ENCODE peak calls at places on chromosomes 4 and X, in eight cellular contexts. V is mucosa of descending colon, G is psoas muscle, S is upper lobe of right lung, T is left lung, Q is Panc1, Z is pancreas, K is heart right ventricle. R is an unnamed sample.

GRCh38 chr4:71125137-71125536 is 131.7 kb downstream of the DCK start:
- ATAC-seq in T (no peak), G (no peak), S (no peak), Q (no peak), K (no peak), Z (no peak), V (no peak), R (no peak)

GRCh38 chr4:83252782-83253405 is 31.7 kb downstream of the COQ2 start:
- ATAC-seq in S (peak; percentile 90), Q (no peak), K (peak; percentile 59), T (peak; percentile 85), G (no peak), V (peak; percentile 68), Z (peak; percentile 70), R (no peak)

GRCh38 chr4:23811045-23811620 is 78.7 kb downstream of the PPARGC1A start:
- ATAC-seq in T (no peak), K (no peak), Q (no peak), Z (no peak), V (no peak), G (no peak), S (no peak), R (no peak)

GRCh38 chr4:4995866-4996265 is 23.4 kb downstream of the CYTL1 start:
- ATAC-seq in V (no peak), Q (no peak), T (no peak), Z (no peak), S (no peak), K (no peak), G (no peak), R (no peak)

GRCh38 chrX:54449929-54450328 is 9.7 kb downstream of the TSR2 start:
- ATAC-seq in K (no peak), Q (no peak), T (no peak), S (no peak), V (no peak), Z (no peak), G (no peak), R (no peak)

GRCh38 chr4:99219479-99219878 is 433 bp upstream of the ADH6 start:
- ATAC-seq in G (no peak), T (no peak), V (peak; percentile 42), S (no peak), K (no peak), Z (no peak), Q (no peak), R (no peak)

GRCh38 chr4:4627111-4627510 is 85.3 kb upstream of the STX18 start:
- ATAC-seq in Q (no peak), K (no peak), Z (no peak), T (no peak), V (no peak), G (no peak), S (no peak), R (no peak)

GRCh38 chr4:165502919-165503907 is 124.4 kb downstream of the CPE start:
- ATAC-seq in T (peak; percentile 49), K (peak; percentile 67), S (no peak), Q (no peak), G (no peak), V (no peak), Z (peak; percentile 61), R (peak; percentile 79)

GRCh38 chr4:78953231-78953630 is 14.0 kb upstream of the PAQR3 start:
- ATAC-seq in Z (no peak), K (no peak), V (no peak), T (no peak), Q (no peak), S (no peak), G (no peak), R (no peak)

GRCh38 chrX:39163585-39163984 is 362.3 kb downstream of the MID1IP1 start:
- ATAC-seq in Z (no peak), T (no peak), G (no peak), K (no peak), Q (no peak), S (no peak), V (no peak), R (no peak)
- H3K4me1 ChIP-seq in Z (no peaks in the 10 kb centered on the region), T (peaks cover 3% of the 10 kb centered on the region), G (no peaks in the 10 kb centered on the region), K (no peaks in the 10 kb centered on the region), Q (no peaks in the 10 kb centered on the region), S (no peaks in the 10 kb centered on the region), V (peaks cover 6% of the 10 kb centered on the region), R (no peaks in the 10 kb centered on the region)

DNA sequence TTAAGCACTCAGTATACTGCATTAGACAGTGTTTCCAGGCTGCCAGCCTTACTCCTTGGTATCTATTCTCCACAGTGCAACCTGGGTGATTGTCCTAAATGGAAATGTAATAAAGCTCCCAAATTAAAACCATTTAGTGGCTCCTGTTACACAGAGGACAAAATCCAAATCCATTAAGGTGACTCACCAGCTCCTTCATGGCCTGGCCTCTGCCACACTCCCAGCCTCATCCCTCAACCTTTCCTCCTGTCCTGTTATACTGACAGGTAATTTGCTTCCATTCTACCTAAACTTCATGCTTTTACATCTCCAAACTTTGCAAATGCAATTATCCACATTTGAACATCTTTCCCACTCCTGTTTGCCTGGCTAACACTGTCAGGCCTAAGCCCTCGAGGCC is 140.3 kb downstream of the INPP4B start:
- ATAC-seq in G (no peak), T (no peak), S (no peak), V (no peak), Z (no peak), K (no peak), Q (no peak), R (no peak)
- H3K4me1 ChIP-seq in G (no peaks in the 10 kb centered on the region), T (no peaks in the 10 kb centered on the region), S (no peaks in the 10 kb centered on the region), V (no peaks in the 10 kb centered on the region), Z (no peaks in the 10 kb centered on the region), K (no peaks in the 10 kb centered on the region), Q (no peaks in the 10 kb centered on the region), R (no peaks in the 10 kb centered on the region)

DNA sequence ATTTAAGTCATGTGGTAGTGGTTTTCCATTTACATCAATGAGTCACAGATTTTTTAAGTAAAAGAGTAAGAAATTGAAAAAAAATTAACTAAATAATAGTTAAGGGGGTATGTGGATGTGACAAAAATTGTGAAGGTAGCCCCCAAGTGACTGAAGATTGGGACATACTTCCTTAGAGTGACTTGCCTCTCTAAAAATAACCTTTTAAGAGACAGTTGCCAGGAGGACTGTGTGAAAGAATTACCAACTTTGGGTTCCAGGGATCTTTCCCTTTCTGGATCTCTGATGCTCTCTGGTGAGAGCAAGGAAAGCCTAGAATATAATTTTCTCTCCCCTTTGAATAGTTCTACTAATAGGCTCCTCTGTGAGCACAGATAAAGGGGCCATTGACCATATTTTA is 42.7 kb downstream of the NHSL2 start:
- ATAC-seq in G (no peak), T (no peak), Q (no peak), S (no peak), Z (no peak), K (no peak), V (no peak), R (no peak)
- H3K4me1 ChIP-seq in G (no peaks in the 10 kb centered on the region), T (no peaks in the 10 kb centered on the region), Q (no peaks in the 10 kb centered on the region), S (no peaks in the 10 kb centered on the region), Z (no peaks in the 10 kb centered on the region), K (no peaks in the 10 kb centered on the region), V (no peaks in the 10 kb centered on the region), R (peaks cover 16% of the 10 kb centered on the region)

GRCh38 chr4:2689825-2690700 is 66.1 kb downstream of the TNIP2 start:
- ATAC-seq in G (no peak), Z (no peak), K (no peak), V (peak; percentile 61), T (no peak), S (no peak), Q (no peak), R (no peak)

GRCh38 chr4:2686379-2687265 is 69.5 kb downstream of the TNIP2 start:
- ATAC-seq in V (no peak), S (peak; percentile 66), G (no peak), Z (no peak), K (peak; percentile 30), Q (no peak), T (peak; percentile 84), R (no peak)

GRCh38 chr4:2688281-2688680 is 67.9 kb downstream of the TNIP2 start:
- ATAC-seq in Q (no peak), V (no peak), Z (no peak), S (no peak), T (no peak), G (no peak), K (no peak), R (no peak)

GRCh38 chr4:2689114-2689513 is 67.0 kb downstream of the TNIP2 start:
- ATAC-seq in Z (no peak), T (no peak), G (no peak), Q (no peak), S (no peak), K (no peak), V (no peak), R (no peak)

GRCh38 chr4:2688697-2689096 is 67.4 kb downstream of the TNIP2 start:
- ATAC-seq in Q (no peak), V (no peak), Z (no peak), K (no peak), S (no peak), T (no peak), G (no peak), R (no peak)
- H3K4me1 ChIP-seq in Q (no peaks in the 10 kb centered on the region), V (no peaks in the 10 kb centered on the region), Z (no peaks in the 10 kb centered on the region), K (no peaks in the 10 kb centered on the region), S (no peaks in the 10 kb centered on the region), T (no peaks in the 10 kb centered on the region), G (no peaks in the 10 kb centered on the region), R (no peaks in the 10 kb centered on the region)

DNA sequence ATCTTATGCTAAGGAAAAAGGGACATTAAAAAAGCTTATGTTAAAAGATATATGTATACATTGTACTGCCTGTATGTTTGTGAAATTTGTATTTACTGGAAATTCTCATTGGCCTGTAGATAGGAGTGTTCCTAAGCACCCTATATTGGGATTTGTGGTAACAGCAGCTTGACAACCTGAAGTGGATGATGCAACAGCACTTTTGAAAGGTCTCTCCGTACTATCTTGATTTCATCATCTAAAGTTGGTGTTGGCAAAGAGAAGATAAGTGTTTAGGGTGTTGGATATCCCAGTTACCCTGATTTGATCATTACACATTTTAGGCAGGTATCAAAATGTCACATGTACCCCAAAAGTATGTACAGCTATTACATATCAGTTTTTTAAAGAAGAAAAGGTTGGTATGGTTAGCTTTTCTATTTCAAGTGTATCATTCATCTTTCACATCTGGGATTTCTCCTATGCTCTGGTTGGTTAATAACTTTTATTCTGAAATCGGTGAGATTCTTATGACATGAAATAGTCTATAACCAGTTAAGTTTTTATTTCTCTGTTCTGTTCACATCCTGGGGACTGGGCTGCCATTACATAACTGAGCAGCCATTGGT is 10.3 kb downstream of the HADH start:
- ATAC-seq in V (no peak), G (peak; percentile 38), T (peak; percentile 58), S (peak; percentile 57), Z (no peak), K (peak; percentile 41), Q (no peak), R (no peak)
- H3K4me1 ChIP-seq in V (no peaks in the 10 kb centered on the region), G (peaks cover 82% of the 10 kb centered on the region), T (peaks cover 13% of the 10 kb centered on the region), S (peaks cover 11% of the 10 kb centered on the region), Z (no peaks in the 10 kb centered on the region), K (peaks cover 43% of the 10 kb centered on the region), Q (no peaks in the 10 kb centered on the region), R (peaks cover 23% of the 10 kb centered on the region)

DNA sequence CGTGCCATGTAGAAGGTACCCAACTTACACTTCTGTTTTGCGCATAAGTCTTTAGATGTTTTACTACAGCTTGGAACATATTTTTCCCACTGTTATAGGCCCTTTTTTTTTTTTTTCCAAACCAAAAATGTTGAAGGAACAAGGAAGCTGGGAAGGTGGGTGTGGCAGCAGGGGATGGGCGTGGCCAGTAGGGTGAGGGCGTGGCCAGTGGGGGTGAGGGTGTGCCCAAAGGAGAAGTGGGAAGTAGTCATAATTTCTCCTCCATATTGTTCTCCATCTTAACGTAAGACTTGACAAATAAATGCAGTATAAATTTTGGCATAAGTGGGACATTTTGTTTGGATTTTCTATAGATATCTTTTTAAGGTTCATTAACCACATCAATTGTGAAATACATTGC is 30.4 kb downstream of the CLDN22 start:
- ATAC-seq in S (peak; percentile 60), Q (no peak), G (no peak), T (no peak), K (no peak), Z (no peak), V (peak; percentile 50), R (no peak)
- H3K4me1 ChIP-seq in S (no peaks in the 10 kb centered on the region), Q (no peaks in the 10 kb centered on the region), G (no peaks in the 10 kb centered on the region), T (no peaks in the 10 kb centered on the region), K (no peaks in the 10 kb centered on the region), Z (no peaks in the 10 kb centered on the region), V (no peaks in the 10 kb centered on the region), R (no peaks in the 10 kb centered on the region)